ENCODE peak calls at places on chromosomes 6 and 20, in six cellular contexts. S, Z, T, L, H and D are unnamed samples. For H3K4me1, the result is how much of the 10 kb centered on the place peaks cover.

GRCh38 chr6:64012351-64013060 is 376.9 kb downstream of the PHF3 start:
- DNase-seq in Z (no peak), S (no peak), L (no peak), H (peak), T (no peak), D (peak)

GRCh38 chr6:88262372-88262771 is 96.2 kb upstream of the CNR1 start:
- DNase-seq in T (no peak), Z (no peak), H (no peak), L (no peak), S (no peak), D (no peak)

GRCh38 chr6:37473364-37474095 is 26.2 kb downstream of the CCDC167 start:
- DNase-seq in L (no peak), T (no peak), Z (no peak), S (no peak), H (no peak), D (no peak)

GRCh38 chr6:26249959-26250805 is 114.8 kb upstream of the BTN3A2 start:
- DNase-seq in L (peak), Z (peak), T (peak), S (no peak), H (peak), D (no peak)

GRCh38 chr20:60210779-60211617 is 252.8 kb downstream of the CDH26 start:
- DNase-seq in T (no peak), H (peak), L (peak), Z (peak), S (peak), D (no peak)

GRCh38 chr6:41032830-41033229 is 6.2 kb downstream of the UNC5CL start:
- DNase-seq in H (no peak), L (no peak), S (no peak), T (no peak), Z (no peak), D (no peak)

GRCh38 chr6:68572975-68573374 is 62.1 kb upstream of the ADGRB3 start:
- DNase-seq in S (no peak), H (no peak), L (no peak), T (no peak), Z (no peak), D (no peak)

GRCh38 chr20:32539063-32539816 is 45.9 kb downstream of the NOL4L start:
- DNase-seq in H (no peak), S (no peak), Z (no peak), L (no peak), T (no peak), D (no peak)

GRCh38 chr6:13302751-13303667 is 25.3 kb downstream of the TBC1D7 start:
- DNase-seq in H (peak), Z (peak), T (peak), L (peak), S (peak), D (no peak)

GRCh38 chr6:157982297-157982579 is 575 bp downstream of the SYNJ2 start:
- DNase-seq in T (no peak), L (no peak), H (peak), Z (peak), S (no peak), D (no peak)

GRCh38 chr6:12973302-12973865 is 256.8 kb downstream of the PHACTR1 start:
- DNase-seq in T (no peak), L (no peak), H (no peak), Z (no peak), S (no peak), D (no peak)

GRCh38 chr6:21738180-21739094 is 144.9 kb downstream of the SOX4 start:
- DNase-seq in H (no peak), S (no peak), T (no peak), Z (no peak), L (no peak), D (no peak)

GRCh38 chr6:166313255-166314070 is 5.3 kb upstream of the PRR18 start:
- DNase-seq in S (peak), T (peak), Z (peak), H (peak), L (peak), D (no peak)

GRCh38 chr20:32893263-32893877 is 34.6 kb downstream of the EFCAB8 start:
- DNase-seq in L (no peak), T (no peak), S (no peak), H (no peak), Z (no peak), D (no peak)

GRCh38 chr6:146224988-146225387 is 196.1 kb downstream of the GRM1 start:
- DNase-seq in H (no peak), Z (no peak), S (no peak), T (no peak), L (no peak), D (no peak)

GRCh38 chr6:132192646-132193045 is 208.6 kb downstream of the MOXD1 start:
- DNase-seq in Z (no peak), L (no peak), S (no peak), H (no peak), T (no peak), D (no peak)

GRCh38 chr20:56273491-56273890 is 25.0 kb downstream of the MC3R start:
- DNase-seq in H (no peak), S (no peak), L (no peak), Z (no peak), T (no peak), D (no peak)

GRCh38 chr6:103273048-103273447 is 1586.7 kb downstream of the HACE1 start:
- DNase-seq in S (peak), H (peak), Z (no peak), T (no peak), L (peak), D (no peak)

GRCh38 chr20:58429303-58429702 is 40.3 kb downstream of the VAPB start:
- DNase-seq in Z (no peak), T (no peak), H (no peak), L (no peak), S (no peak), D (no peak)
- H3K4me1 ChIP-seq in Z (under half), T (under half), H (under half), L (under half), S (under half), D (under half)

GRCh38 chr20:44583179-44583578 is 800 bp downstream of the PKIG start:
- DNase-seq in Z (no peak), T (no peak), S (no peak), L (no peak), H (no peak), D (no peak)
- H3K9ac ChIP-seq in Z (no peak), T (peak), S (no peak), L (no peak), H (no peak), D (no peak)

GRCh38 chr6:169861431-169862045 is 110.1 kb downstream of the ERMARD start:
- DNase-seq in H (no peak), T (no peak), L (no peak), Z (peak), S (no peak), D (no peak)

GRCh38 chr6:169858935-169859351 is 107.5 kb downstream of the ERMARD start:
- DNase-seq in L (no peak), S (no peak), H (no peak), T (no peak), Z (peak), D (no peak)

GRCh38 chr6:169858293-169858934 is 107.0 kb downstream of the ERMARD start:
- DNase-seq in H (no peak), T (no peak), L (no peak), S (no peak), Z (peak), D (no peak)

GRCh38 chr6:169859401-169859977 is 108.1 kb downstream of the ERMARD start:
- DNase-seq in H (no peak), S (no peak), Z (peak), L (no peak), T (no peak), D (no peak)

GRCh38 chr6:169859978-169860703 is 108.7 kb downstream of the ERMARD start:
- DNase-seq in H (no peak), Z (peak), S (no peak), L (no peak), T (no peak), D (no peak)
- TF ChIP-seq ZNF274 in H (no peak), Z (no peak), S (no peak), L (no peak), T (no peak), D (no peak)

DNA sequence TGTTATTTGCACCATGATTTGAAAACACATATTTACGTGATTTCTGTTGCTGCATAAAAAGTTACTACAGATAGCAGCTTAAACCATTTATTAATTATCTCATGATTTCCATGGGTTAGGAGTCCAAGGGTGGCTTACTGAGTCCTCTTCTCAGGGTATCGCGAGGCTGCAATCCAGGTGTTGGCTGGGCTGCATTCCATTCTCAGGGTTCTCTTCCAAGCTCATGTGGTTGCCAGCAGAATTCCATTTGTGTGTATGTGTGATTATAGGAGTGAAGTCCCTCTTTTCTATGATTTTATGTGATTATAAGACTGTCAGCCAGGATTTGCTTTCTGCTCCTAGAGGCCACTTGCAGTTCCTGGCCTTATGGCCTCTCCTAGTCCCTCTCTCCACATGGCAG is 135.1 kb downstream of the FAM83B start:
- DNase-seq in T (no peak), H (no peak), L (no peak), S (no peak), Z (no peak), D (no peak)
- H3K4me1 ChIP-seq in T (under half), H (under half), L (under half), S (under half), Z (under half), D (under half)

GRCh38 chr20:50258790-50259483 is 68.3 kb downstream of the CEBPB start:
- DNase-seq in L (no peak), S (no peak), Z (no peak), H (no peak), T (no peak), D (no peak)
- H3K9ac ChIP-seq in L (no peak), S (no peak), Z (no peak), H (no peak), T (no peak), D (no peak)

DNA sequence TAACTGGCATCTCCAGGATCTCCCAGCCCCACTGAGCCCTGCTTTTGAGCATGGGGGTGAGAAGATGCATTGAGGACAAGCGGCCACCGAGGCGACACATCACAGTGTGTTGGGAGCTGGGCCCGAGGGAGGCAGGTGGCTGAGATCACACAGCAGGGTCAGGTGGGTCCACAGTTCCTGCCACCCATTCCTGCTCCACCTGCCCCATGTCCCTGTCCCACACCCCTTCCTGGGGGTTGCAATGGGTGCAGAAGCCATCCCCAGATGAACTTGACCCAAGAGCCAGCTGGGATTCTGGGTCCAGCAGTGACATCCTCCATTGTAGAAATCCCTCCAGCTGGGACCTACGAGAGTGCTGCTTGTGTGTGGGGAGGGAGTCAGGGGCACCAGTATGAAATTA is 1.0 kb downstream of the TGM2 start:
- DNase-seq in Z (no peak), S (no peak), H (no peak), L (no peak), T (no peak), D (no peak)
- TF ChIP-seq ZNF274 in Z (no peak), S (no peak), H (no peak), L (no peak), T (no peak), D (no peak)

DNA sequence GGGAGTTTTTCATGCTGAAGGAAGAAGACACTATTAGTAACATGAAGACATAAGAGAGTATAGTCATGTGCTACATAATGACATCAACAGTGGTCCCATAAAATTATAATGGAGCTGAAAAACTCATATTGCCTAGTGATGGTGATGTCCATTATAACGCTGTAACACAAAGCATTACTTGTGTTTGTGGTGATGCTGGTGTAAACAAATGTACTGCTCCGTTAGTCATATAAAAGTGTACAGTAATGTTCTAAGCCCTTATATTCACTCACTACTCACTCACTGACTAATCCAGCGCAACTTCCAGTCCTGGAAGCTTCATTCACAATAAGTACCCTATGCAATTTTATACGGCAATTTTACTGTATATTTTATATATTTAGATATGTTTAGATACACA is 26.8 kb upstream of the ASF1A start:
- DNase-seq in S (no peak), H (no peak), L (no peak), Z (no peak), T (no peak), D (no peak)
- H3K4me1 ChIP-seq in S (under half), H (under half), L (under half), Z (under half), T (under half), D (under half)

GRCh38 chr6:162726997-162727346 is 594 bp downstream of the PRKN start:
- DNase-seq in Z (no peak), H (no peak), T (no peak), S (no peak), L (no peak), D (no peak)
- H3K9ac ChIP-seq in Z (no peak), H (peak), T (no peak), S (peak), L (peak), D (peak)

DNA sequence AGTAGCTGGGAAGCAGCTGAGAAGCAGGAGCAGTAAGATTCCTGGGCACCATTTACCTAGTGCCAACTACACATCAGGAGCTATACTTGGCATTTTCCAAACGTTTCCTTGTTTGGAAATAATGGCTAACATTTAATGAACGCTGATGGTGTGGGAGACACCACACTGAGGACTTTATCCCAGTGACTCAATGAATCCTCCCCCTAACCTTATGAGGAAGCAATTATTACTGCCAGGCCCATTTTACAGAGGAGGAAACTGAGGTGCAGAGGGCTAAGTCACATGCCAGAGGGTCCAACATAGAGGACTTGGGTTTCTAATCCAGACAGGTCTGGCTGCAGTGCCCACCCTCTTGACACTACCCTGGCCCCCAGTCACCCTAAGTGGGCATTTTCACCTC is 6.1 kb downstream of the PTGIS start:
- DNase-seq in S (no peak), L (no peak), T (no peak), H (no peak), Z (no peak), D (no peak)
- TF ChIP-seq ZNF274 in S (no peak), L (no peak), T (no peak), H (no peak), Z (no peak), D (no peak)

GRCh38 chr6:143545976-143546547 is 34.5 kb upstream of the FUCA2 start:
- DNase-seq in H (peak), S (no peak), L (no peak), Z (no peak), T (no peak), D (no peak)
- H3K4me1 ChIP-seq in H (under half), S (under half), L (under half), Z (under half), T (under half), D (under half)